ENCODE peak calls at places on chromosomes 2 and 18, in four cellular contexts. One of them, this sample, is unnamed.

GRCh38 chr2:1731963-1732768 is 12.1 kb downstream of the PXDN start:
- DNase-seq in H4: peak; percentile 56
- DNase-seq in germinal center: no peak
- DNase-seq in mesothelial cell of epicardium: peak; percentile 37
- DNase-seq in this sample: no peak

GRCh38 chr18:28041366-28041765 is 135.6 kb downstream of the CDH2 start:
- DNase-seq in H4: peak; percentile 14
- DNase-seq in mesothelial cell of epicardium: no peak
- DNase-seq in germinal center: no peak
- DNase-seq in this sample: no peak

GRCh38 chr2:157302492-157303099 is 23.0 kb downstream of the ERMN start:
- DNase-seq in germinal center: peak; percentile 28
- DNase-seq in H4: peak; percentile 44
- DNase-seq in mesothelial cell of epicardium: no peak
- DNase-seq in this sample: no peak

GRCh38 chr2:112085382-112085730 is 30.3 kb downstream of the TMEM87B start:
- DNase-seq in mesothelial cell of epicardium: no peak
- DNase-seq in germinal center: no peak
- DNase-seq in H4: no peak
- DNase-seq in this sample: no peak

GRCh38 chr18:58998421-58999203 is 133.9 kb downstream of the ZNF532 start:
- DNase-seq in germinal center: peak; percentile 52
- DNase-seq in mesothelial cell of epicardium: no peak
- DNase-seq in H4: peak; percentile 72
- DNase-seq in this sample: no peak

GRCh38 chr18:3652380-3653262 is 202.6 kb downstream of the TGIF1 start:
- DNase-seq in germinal center: no peak
- DNase-seq in H4: peak; percentile 97
- DNase-seq in mesothelial cell of epicardium: peak; percentile 51
- DNase-seq in this sample: no peak

GRCh38 chr2:232484628-232485332 is 2.9 kb downstream of the ECEL1 start:
- DNase-seq in H4: no peak
- DNase-seq in germinal center: no peak
- DNase-seq in mesothelial cell of epicardium: no peak
- DNase-seq in this sample: no peak

GRCh38 chr2:208040199-208041171 is 15.2 kb upstream of the PLEKHM3 start:
- DNase-seq in germinal center: peak; percentile 41
- DNase-seq in H4: peak; percentile 66
- DNase-seq in mesothelial cell of epicardium: peak; percentile 50
- DNase-seq in this sample: peak; percentile 31

GRCh38 chr2:54763636-54764291 is 40.3 kb downstream of the EML6 start:
- DNase-seq in germinal center: no peak
- DNase-seq in mesothelial cell of epicardium: no peak
- DNase-seq in H4: no peak
- DNase-seq in this sample: no peak

GRCh38 chr18:40670991-40671390 is 1284.0 kb upstream of the PIK3C3 start:
- DNase-seq in mesothelial cell of epicardium: no peak
- DNase-seq in H4: no peak
- DNase-seq in germinal center: no peak
- DNase-seq in this sample: no peak

GRCh38 chr2:205293559-205293958 is 388.7 kb upstream of the NRP2 start:
- DNase-seq in H4: no peak
- DNase-seq in mesothelial cell of epicardium: no peak
- DNase-seq in germinal center: no peak
- DNase-seq in this sample: no peak

GRCh38 chr2:236968101-236968886 is 117.4 kb upstream of the COPS8 start:
- DNase-seq in germinal center: no peak
- DNase-seq in mesothelial cell of epicardium: no peak
- DNase-seq in H4: no peak
- DNase-seq in this sample: no peak